ENCODE peak calls at places on chromosomes 16 and 17, in ten cellular contexts. One of them, this sample, is unnamed.

GRCh38 chr16:58464047-58464915 is 35.7 kb upstream of the NDRG4 start:
- DNase-seq in RCC 7860: no peak
- DNase-seq in GF-D8: no peak
- DNase-seq in posterior cingulate gyrus: peak
- DNase-seq in activated naive CD4-positive, alpha-beta T cell treated with anti-CD3 and anti-CD28 coated beads for 36 hours: no peak
- DNase-seq in non-pigmented ciliary epithelial cell: no peak
- DNase-seq in Peyer's patch: no peak
- DNase-seq in nucleus accumbens: peak
- DNase-seq in fibroblast of mammary gland: no peak
- DNase-seq in NCI-H1417 treated with DMSO at 0.1 percent for 48 hours: no peak
- DNase-seq in this sample: peak

GRCh38 chr17:78046923-78047322 is 81.6 kb downstream of the TMC6 start:
- DNase-seq in activated naive CD4-positive, alpha-beta T cell treated with anti-CD3 and anti-CD28 coated beads for 36 hours: no peak
- DNase-seq in nucleus accumbens: no peak
- DNase-seq in fibroblast of mammary gland: no peak
- DNase-seq in NCI-H1417 treated with DMSO at 0.1 percent for 48 hours: no peak
- DNase-seq in non-pigmented ciliary epithelial cell: no peak
- DNase-seq in posterior cingulate gyrus: no peak
- DNase-seq in Peyer's patch: no peak
- DNase-seq in RCC 7860: no peak
- DNase-seq in GF-D8: no peak
- DNase-seq in this sample: no peak

GRCh38 chr17:19470529-19471261 is 59.7 kb downstream of the RNF112 start:
- DNase-seq in NCI-H1417 treated with DMSO at 0.1 percent for 48 hours: no peak
- DNase-seq in GF-D8: no peak
- DNase-seq in fibroblast of mammary gland: peak
- DNase-seq in non-pigmented ciliary epithelial cell: no peak
- DNase-seq in RCC 7860: no peak
- DNase-seq in activated naive CD4-positive, alpha-beta T cell treated with anti-CD3 and anti-CD28 coated beads for 36 hours: no peak
- DNase-seq in posterior cingulate gyrus: no peak
- DNase-seq in Peyer's patch: peak
- DNase-seq in nucleus accumbens: no peak
- DNase-seq in this sample: no peak

GRCh38 chr17:45227101-45227591 is 5.5 kb downstream of the FMNL1 start:
- DNase-seq in Peyer's patch: no peak
- DNase-seq in nucleus accumbens: no peak
- DNase-seq in non-pigmented ciliary epithelial cell: no peak
- DNase-seq in activated naive CD4-positive, alpha-beta T cell treated with anti-CD3 and anti-CD28 coated beads for 36 hours: no peak
- DNase-seq in posterior cingulate gyrus: no peak
- DNase-seq in fibroblast of mammary gland: peak
- DNase-seq in RCC 7860: no peak
- DNase-seq in GF-D8: no peak
- DNase-seq in NCI-H1417 treated with DMSO at 0.1 percent for 48 hours: no peak
- DNase-seq in this sample: peak

GRCh38 chr17:50201226-50201854 is at the start of gene COL1A1:
- DNase-seq in non-pigmented ciliary epithelial cell: no peak
- DNase-seq in nucleus accumbens: no peak
- DNase-seq in activated naive CD4-positive, alpha-beta T cell treated with anti-CD3 and anti-CD28 coated beads for 36 hours: no peak
- DNase-seq in fibroblast of mammary gland: peak
- DNase-seq in NCI-H1417 treated with DMSO at 0.1 percent for 48 hours: no peak
- DNase-seq in RCC 7860: no peak
- DNase-seq in posterior cingulate gyrus: no peak
- DNase-seq in GF-D8: no peak
- DNase-seq in Peyer's patch: peak
- DNase-seq in this sample: no peak

GRCh38 chr16:70159355-70160348 is 13.9 kb upstream of the CLEC18C start:
- DNase-seq in non-pigmented ciliary epithelial cell: no peak
- DNase-seq in posterior cingulate gyrus: no peak
- DNase-seq in Peyer's patch: no peak
- DNase-seq in activated naive CD4-positive, alpha-beta T cell treated with anti-CD3 and anti-CD28 coated beads for 36 hours: no peak
- DNase-seq in NCI-H1417 treated with DMSO at 0.1 percent for 48 hours: no peak
- DNase-seq in RCC 7860: no peak
- DNase-seq in GF-D8: no peak
- DNase-seq in nucleus accumbens: no peak
- DNase-seq in fibroblast of mammary gland: peak
- DNase-seq in this sample: no peak

GRCh38 chr17:37787055-37787720 is 42.3 kb upstream of the HNF1B start:
- DNase-seq in posterior cingulate gyrus: peak
- DNase-seq in RCC 7860: peak
- DNase-seq in activated naive CD4-positive, alpha-beta T cell treated with anti-CD3 and anti-CD28 coated beads for 36 hours: no peak
- DNase-seq in NCI-H1417 treated with DMSO at 0.1 percent for 48 hours: no peak
- DNase-seq in fibroblast of mammary gland: peak
- DNase-seq in non-pigmented ciliary epithelial cell: no peak
- DNase-seq in nucleus accumbens: no peak
- DNase-seq in Peyer's patch: peak
- DNase-seq in GF-D8: no peak
- DNase-seq in this sample: no peak

GRCh38 chr16:57590654-57591085 is 37.8 kb upstream of the ADGRG1 start:
- DNase-seq in NCI-H1417 treated with DMSO at 0.1 percent for 48 hours: no peak
- DNase-seq in posterior cingulate gyrus: no peak
- DNase-seq in activated naive CD4-positive, alpha-beta T cell treated with anti-CD3 and anti-CD28 coated beads for 36 hours: peak
- DNase-seq in Peyer's patch: no peak
- DNase-seq in RCC 7860: peak
- DNase-seq in fibroblast of mammary gland: peak
- DNase-seq in non-pigmented ciliary epithelial cell: peak
- DNase-seq in GF-D8: no peak
- DNase-seq in nucleus accumbens: no peak
- DNase-seq in this sample: no peak

GRCh38 chr17:42744283-42744805 is 496 bp downstream of the EZH1 start:
- DNase-seq in RCC 7860: peak
- DNase-seq in nucleus accumbens: peak
- DNase-seq in activated naive CD4-positive, alpha-beta T cell treated with anti-CD3 and anti-CD28 coated beads for 36 hours: peak
- DNase-seq in non-pigmented ciliary epithelial cell: no peak
- DNase-seq in fibroblast of mammary gland: peak
- DNase-seq in NCI-H1417 treated with DMSO at 0.1 percent for 48 hours: no peak
- DNase-seq in GF-D8: peak
- DNase-seq in posterior cingulate gyrus: no peak
- DNase-seq in Peyer's patch: peak
- DNase-seq in this sample: peak

GRCh38 chr16:82011199-82011641 is at the start of gene SDR42E1:
- DNase-seq in nucleus accumbens: no peak
- DNase-seq in RCC 7860: no peak
- DNase-seq in non-pigmented ciliary epithelial cell: no peak
- DNase-seq in fibroblast of mammary gland: no peak
- DNase-seq in GF-D8: no peak
- DNase-seq in Peyer's patch: peak
- DNase-seq in activated naive CD4-positive, alpha-beta T cell treated with anti-CD3 and anti-CD28 coated beads for 36 hours: peak
- DNase-seq in posterior cingulate gyrus: no peak
- DNase-seq in NCI-H1417 treated with DMSO at 0.1 percent for 48 hours: no peak
- DNase-seq in this sample: peak

GRCh38 chr16:80175011-80175410 is 365.8 kb upstream of the DYNLRB2 start:
- DNase-seq in posterior cingulate gyrus: no peak
- DNase-seq in NCI-H1417 treated with DMSO at 0.1 percent for 48 hours: no peak
- DNase-seq in nucleus accumbens: no peak
- DNase-seq in activated naive CD4-positive, alpha-beta T cell treated with anti-CD3 and anti-CD28 coated beads for 36 hours: no peak
- DNase-seq in Peyer's patch: no peak
- DNase-seq in non-pigmented ciliary epithelial cell: no peak
- DNase-seq in fibroblast of mammary gland: no peak
- DNase-seq in RCC 7860: no peak
- DNase-seq in GF-D8: no peak
- DNase-seq in this sample: no peak

GRCh38 chr17:67082110-67082509 is 37.8 kb downstream of the CACNG1 start:
- DNase-seq in GF-D8: no peak
- DNase-seq in activated naive CD4-positive, alpha-beta T cell treated with anti-CD3 and anti-CD28 coated beads for 36 hours: no peak
- DNase-seq in Peyer's patch: no peak
- DNase-seq in nucleus accumbens: no peak
- DNase-seq in fibroblast of mammary gland: no peak
- DNase-seq in RCC 7860: no peak
- DNase-seq in NCI-H1417 treated with DMSO at 0.1 percent for 48 hours: no peak
- DNase-seq in posterior cingulate gyrus: no peak
- DNase-seq in non-pigmented ciliary epithelial cell: no peak
- DNase-seq in this sample: peak

GRCh38 chr17:37801131-37801530 is 56.3 kb upstream of the HNF1B start:
- DNase-seq in Peyer's patch: no peak
- DNase-seq in activated naive CD4-positive, alpha-beta T cell treated with anti-CD3 and anti-CD28 coated beads for 36 hours: no peak
- DNase-seq in GF-D8: no peak
- DNase-seq in nucleus accumbens: no peak
- DNase-seq in NCI-H1417 treated with DMSO at 0.1 percent for 48 hours: no peak
- DNase-seq in fibroblast of mammary gland: no peak
- DNase-seq in non-pigmented ciliary epithelial cell: no peak
- DNase-seq in posterior cingulate gyrus: no peak
- DNase-seq in RCC 7860: no peak
- DNase-seq in this sample: no peak

GRCh38 chr17:5133311-5133710 is 17.5 kb downstream of the USP6 start:
- DNase-seq in nucleus accumbens: no peak
- DNase-seq in activated naive CD4-positive, alpha-beta T cell treated with anti-CD3 and anti-CD28 coated beads for 36 hours: no peak
- DNase-seq in NCI-H1417 treated with DMSO at 0.1 percent for 48 hours: no peak
- DNase-seq in Peyer's patch: no peak
- DNase-seq in posterior cingulate gyrus: no peak
- DNase-seq in GF-D8: no peak
- DNase-seq in RCC 7860: no peak
- DNase-seq in fibroblast of mammary gland: no peak
- DNase-seq in non-pigmented ciliary epithelial cell: no peak
- DNase-seq in this sample: no peak

This sample was measured in RPMI8226.